ENCODE peak calls at places on chromosomes 6 and 20, in eight cellular contexts. E, R, O, M, Q, K, J and P are unnamed samples.

GRCh38 chr6:159461266-159461665 is 231.8 kb downstream of the SOD2 start:
- DNase-seq in R (no peak), M (no peak), O (no peak), J (no peak), E (peak), K (no peak), Q (no peak), P (no peak)

GRCh38 chr6:12369781-12370262 is 79.7 kb downstream of the EDN1 start:
- DNase-seq in Q (no peak), J (peak), M (no peak), E (no peak), O (no peak), K (no peak), R (no peak), P (no peak)

GRCh38 chr6:31582230-31582601 is at the start of gene LTB:
- DNase-seq in M (no peak), O (no peak), J (no peak), E (no peak), Q (no peak), K (peak), R (no peak), P (no peak)

GRCh38 chr6:81900616-81901015 is 148.1 kb upstream of the TENT5A start:
- DNase-seq in J (no peak), O (no peak), E (no peak), R (no peak), Q (no peak), K (no peak), M (no peak), P (no peak)

GRCh38 chr6:34484899-34485298 is 19.0 kb downstream of the PACSIN1 start:
- DNase-seq in J (no peak), K (peak), O (no peak), M (no peak), Q (peak), R (no peak), E (no peak), P (no peak)

GRCh38 chr6:147043994-147044477 is 160.2 kb upstream of the STXBP5 start:
- DNase-seq in Q (no peak), O (no peak), K (no peak), E (peak), R (no peak), M (no peak), J (peak), P (no peak)

GRCh38 chr20:31948008-31948407 is 3.8 kb downstream of the PDRG1 start:
- DNase-seq in E (no peak), O (no peak), K (no peak), J (peak), R (no peak), M (no peak), Q (no peak), P (no peak)

GRCh38 chr6:19354181-19354580 is 483.0 kb upstream of the ID4 start:
- DNase-seq in E (no peak), J (no peak), O (no peak), Q (no peak), K (no peak), M (no peak), R (no peak), P (no peak)

GRCh38 chr20:39661833-39662232 is 699.7 kb downstream of the DHX35 start:
- DNase-seq in J (peak), O (no peak), E (peak), Q (no peak), R (no peak), M (peak), K (no peak), P (peak)

GRCh38 chr6:121652726-121653623 is 217.5 kb downstream of the GJA1 start:
- DNase-seq in R (no peak), Q (no peak), O (peak), M (peak), E (peak), J (peak), K (no peak), P (peak)

GRCh38 chr20:40192083-40192482 is 497.0 kb downstream of the MAFB start:
- DNase-seq in J (no peak), E (peak), O (no peak), M (no peak), Q (no peak), K (no peak), R (no peak), P (no peak)

GRCh38 chr20:17533396-17533795 is 2.2 kb upstream of the BFSP1 start:
- DNase-seq in Q (peak), M (peak), O (no peak), R (no peak), K (no peak), J (peak), E (peak), P (no peak)

GRCh38 chr6:45445749-45446454 is 68.2 kb upstream of the SUPT3H start:
- DNase-seq in R (peak), J (peak), E (peak), M (peak), Q (peak), O (peak), K (no peak), P (peak)

GRCh38 chr6:3228791-3229565 is 1.5 kb upstream of the TUBB2B start:
- DNase-seq in K (peak), E (no peak), O (no peak), R (no peak), M (no peak), J (no peak), Q (peak), P (no peak)

GRCh38 chr20:20317195-20318113 is 50.5 kb upstream of the INSM1 start:
- DNase-seq in R (no peak), Q (no peak), M (no peak), J (no peak), E (no peak), O (no peak), K (no peak), P (no peak)

GRCh38 chr20:10636326-10636818 is 37.4 kb downstream of the JAG1 start:
- DNase-seq in J (no peak), R (no peak), O (no peak), E (peak), M (peak), Q (no peak), K (no peak), P (no peak)

GRCh38 chr6:498795-499231 is 107.3 kb downstream of the IRF4 start:
- DNase-seq in K (no peak), M (peak), Q (no peak), O (no peak), E (no peak), J (no peak), R (no peak), P (no peak)

GRCh38 chr6:21987501-21987957 is 309.3 kb downstream of the PRL start:
- DNase-seq in Q (peak), K (no peak), M (peak), O (peak), J (peak), R (peak), E (peak), P (peak)

GRCh38 chr6:47252636-47253035 is 57.1 kb downstream of the TNFRSF21 start:
- DNase-seq in E (no peak), R (no peak), Q (no peak), M (no peak), K (no peak), O (no peak), J (no peak), P (no peak)
- TF ChIP-seq CTCF in E (no peak), R (no peak), Q (peak), M (no peak), K (no peak), O (no peak), J (no peak), P (no peak)

GRCh38 chr20:42442728-42443127 is 747.0 kb downstream of the PTPRT start:
- DNase-seq in J (no peak), K (no peak), Q (no peak), R (no peak), M (peak), E (no peak), O (no peak), P (no peak)
- H3K4me3 ChIP-seq in J (no peak), K (no peak), Q (no peak), R (no peak), M (no peak), E (no peak), O (no peak), P (no peak)

GRCh38 chr20:43900062-43900461 is 14.6 kb upstream of the TOX2 start:
- DNase-seq in E (no peak), J (no peak), M (no peak), Q (no peak), O (no peak), K (no peak), R (no peak), P (no peak)

GRCh38 chr20:43899274-43899878 is 15.3 kb upstream of the TOX2 start:
- DNase-seq in M (no peak), O (no peak), R (no peak), K (no peak), J (no peak), Q (no peak), E (no peak), P (no peak)

GRCh38 chr20:43904195-43904594 is 10.5 kb upstream of the TOX2 start:
- DNase-seq in Q (no peak), O (no peak), K (no peak), M (no peak), R (no peak), E (no peak), J (no peak), P (no peak)

GRCh38 chr20:43901296-43901695 is 13.4 kb upstream of the TOX2 start:
- DNase-seq in E (no peak), R (no peak), Q (no peak), M (no peak), O (no peak), J (peak), K (no peak), P (no peak)

DNA sequence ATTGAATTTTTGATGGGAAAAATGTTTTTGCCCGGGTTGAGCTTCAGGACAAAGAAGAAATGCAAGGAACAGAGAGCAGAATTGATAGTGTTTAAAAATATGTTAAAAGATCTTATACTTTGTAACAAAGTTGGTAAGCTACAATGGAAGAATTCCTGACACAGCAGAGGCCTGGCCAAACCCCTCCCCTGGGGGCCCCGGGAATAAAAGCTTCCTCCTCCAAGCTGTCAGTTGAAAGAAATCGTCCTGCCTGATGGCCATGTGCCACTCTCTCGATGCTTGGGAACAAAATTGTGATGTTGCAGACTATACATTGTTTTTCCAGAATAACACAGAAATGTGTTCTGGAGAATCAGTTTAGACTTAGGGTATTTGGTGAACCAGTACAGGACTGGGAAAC is 14.2 kb upstream of the TOX2 start:
- DNase-seq in R (no peak), Q (no peak), E (no peak), J (no peak), K (no peak), M (no peak), O (no peak), P (no peak)
- TF ChIP-seq CTCF in R (no peak), Q (no peak), E (no peak), J (no peak), K (no peak), M (no peak), O (no peak), P (no peak)

GRCh38 chr6:151137441-151137984 is 102.3 kb upstream of the AKAP12 start:
- DNase-seq in Q (no peak), R (no peak), E (no peak), M (no peak), J (no peak), O (no peak), K (no peak), P (no peak)
- H3K4me3 ChIP-seq in Q (no peak), R (no peak), E (no peak), M (no peak), J (no peak), O (no peak), K (no peak), P (no peak)

GRCh38 chr6:36120979-36121706 is 9.2 kb upstream of the MAPK13 start:
- DNase-seq in R (peak), M (peak), E (peak), K (peak), J (peak), Q (peak), O (no peak), P (no peak)
- TF ChIP-seq CTCF in R (no peak), M (no peak), E (no peak), K (no peak), J (no peak), Q (no peak), O (no peak), P (no peak)

DNA sequence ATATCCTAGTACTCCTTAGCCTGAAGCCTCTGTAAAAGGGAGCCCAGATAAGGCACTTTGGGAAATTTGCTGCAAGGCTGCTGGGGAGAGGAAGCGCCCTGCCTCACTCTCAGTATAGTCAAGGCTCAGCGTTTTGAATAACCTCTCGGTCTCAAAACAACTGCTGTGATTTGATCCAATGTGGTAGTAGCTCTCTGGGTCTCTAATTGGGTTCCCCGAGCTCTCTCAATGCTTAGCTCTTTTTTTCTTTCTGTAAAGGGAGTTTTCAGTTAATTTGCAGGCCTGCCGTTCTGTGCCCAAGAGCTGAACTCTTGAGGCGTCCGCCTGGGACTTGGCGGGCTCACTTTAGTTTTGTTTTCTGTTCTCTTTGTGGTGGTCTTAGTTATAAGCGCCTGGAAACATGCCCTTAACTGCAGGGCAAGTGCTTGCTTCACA is 41.2 kb downstream of the ZHX3 start:
- DNase-seq in M (peak), R (peak), E (no peak), K (no peak), J (no peak), Q (no peak), O (no peak), P (no peak)
- H3K4me3 ChIP-seq in M (no peak), R (peak), E (peak), K (no peak), J (no peak), Q (no peak), O (peak), P (no peak)

GRCh38 chr6:83216806-83217205 is 23.6 kb downstream of the RWDD2A start:
- DNase-seq in E (no peak), O (no peak), M (no peak), J (no peak), R (no peak), K (no peak), Q (no peak), P (no peak)

GRCh38 chr6:83221302-83221701 is 28.1 kb downstream of the RWDD2A start:
- DNase-seq in J (no peak), E (no peak), R (no peak), O (no peak), Q (no peak), K (no peak), M (peak), P (no peak)

GRCh38 chr6:83226517-83226916 is 33.4 kb downstream of the RWDD2A start:
- DNase-seq in E (no peak), R (no peak), M (no peak), J (no peak), O (no peak), K (no peak), Q (no peak), P (no peak)

GRCh38 chr6:83220121-83220520 is 27.0 kb downstream of the RWDD2A start:
- DNase-seq in Q (no peak), J (no peak), M (no peak), K (no peak), E (no peak), R (no peak), O (no peak), P (no peak)

GRCh38 chr6:83221886-83222479 is 28.8 kb downstream of the RWDD2A start:
- DNase-seq in E (peak), R (no peak), Q (no peak), J (peak), O (no peak), K (no peak), M (peak), P (no peak)
- TF ChIP-seq CTCF in E (peak), R (peak), Q (peak), J (peak), O (peak), K (peak), M (peak), P (peak)